ENCODE peak calls at places on chromosomes 6 and 20, in six cellular contexts. P, R, T, N, F and G are unnamed samples.

GRCh38 chr20:48787861-48788375 is 39.9 kb downstream of the PREX1 start:
- DNase-seq in F (no peak), N (no peak), R (no peak), P (no peak), T (no peak), G (no peak)

GRCh38 chr6:73519943-73520687 is 717 bp downstream of the EEF1A1 start:
- DNase-seq in N (peak), F (peak), R (peak), T (peak), P (peak), G (peak)

GRCh38 chr6:35093783-35094182 is 47.4 kb downstream of the TCP11 start:
- DNase-seq in P (no peak), N (peak), T (no peak), F (no peak), R (no peak), G (no peak)

GRCh38 chr20:63121749-63122405 is 94.1 kb downstream of the YTHDF1 start:
- DNase-seq in R (no peak), P (no peak), F (no peak), T (no peak), N (no peak), G (no peak)

GRCh38 chr6:148758492-148758891 is 11.7 kb downstream of the UST start:
- DNase-seq in T (peak), P (no peak), F (peak), N (peak), R (no peak), G (no peak)

GRCh38 chr20:18662279-18662678 is 74.4 kb downstream of the DTD1 start:
- DNase-seq in F (no peak), R (no peak), T (peak), P (no peak), N (no peak), G (no peak)

GRCh38 chr20:6055161-6055783 is 1.4 kb upstream of the LRRN4 start:
- DNase-seq in P (no peak), R (no peak), N (no peak), F (no peak), T (no peak), G (no peak)

GRCh38 chr6:150307520-150307919 is 61.3 kb upstream of the IYD start:
- DNase-seq in P (no peak), N (no peak), F (no peak), T (no peak), R (peak), G (no peak)